ENCODE peak calls at places on chromosomes 12 and 14, in five cellular contexts. L is OCI-LY7; R is CD8-positive, alpha-beta memory T cell; J is lower leg skin; Q is adipocyte. E is an unnamed sample.

GRCh38 chr12:1517007-1517406 is 77.4 kb downstream of the FBXL14 start:
- DNase-seq in L (peak; percentile 75), J (no peak), R (no peak), Q (peak; percentile 66), E (no peak)

GRCh38 chr12:45357547-45358417 is 141.9 kb downstream of the ANO6 start:
- DNase-seq in J (no peak), L (no peak), Q (peak; percentile 55), R (no peak), E (peak; percentile 62)

GRCh38 chr14:36657409-36658090 is 4.1 kb upstream of the PAX9 start:
- DNase-seq in R (no peak), L (no peak), Q (peak; percentile 89), J (no peak), E (peak; percentile 48)

GRCh38 chr12:65879878-65880277 is 55.6 kb downstream of the HMGA2 start:
- DNase-seq in Q (peak; percentile 85), R (no peak), J (no peak), L (no peak), E (peak; percentile 76)

GRCh38 chr12:51430196-51430895 is 5.7 kb downstream of the SLC4A8 start:
- DNase-seq in R (no peak), Q (no peak), J (no peak), L (no peak), E (no peak)

GRCh38 chr12:46499901-46500300 is 127.3 kb upstream of the SLC38A2 start:
- DNase-seq in J (no peak), Q (no peak), L (no peak), R (no peak), E (no peak)

GRCh38 chr12:104456950-104457745 is 400 bp downstream of the CHST11 start:
- DNase-seq in R (peak; percentile 31), J (peak; percentile 63), L (peak; percentile 80), Q (peak; percentile 80), E (peak; percentile 93)

GRCh38 chr12:93536766-93537515 is 35.5 kb upstream of the SOCS2 start:
- DNase-seq in L (peak; percentile 73), J (no peak), R (no peak), Q (peak; percentile 9), E (no peak)

GRCh38 chr12:66665416-66665815 is 13.5 kb downstream of the GRIP1 start:
- DNase-seq in L (no peak), R (no peak), Q (no peak), J (no peak), E (no peak)

E was measured in left kidney.